ENCODE peak calls at places on chromosomes 5 and 9, in six cellular contexts. One of them, this sample, is unnamed.

GRCh38 chr5:123718238-123718637 is 206.3 kb downstream of the CSNK1G3 start:
- DNase-seq in iris pigment epithelial cell: no peak
- DNase-seq in M059J: peak; percentile 14
- DNase-seq in NCI-H1694 treated with DMSO at 0.1 percent for 48 hours: no peak
- DNase-seq in cardiac muscle cell: peak; percentile 58
- DNase-seq in omental fat pad: no peak
- DNase-seq in this sample: no peak

GRCh38 chr5:26641492-26641891 is 396.9 kb downstream of the CDH9 start:
- DNase-seq in iris pigment epithelial cell: no peak
- DNase-seq in M059J: no peak
- DNase-seq in NCI-H1694 treated with DMSO at 0.1 percent for 48 hours: no peak
- DNase-seq in cardiac muscle cell: no peak
- DNase-seq in omental fat pad: no peak
- DNase-seq in this sample: no peak

GRCh38 chr9:7656648-7657047 is 142.9 kb downstream of the DMAC1 start:
- DNase-seq in iris pigment epithelial cell: no peak
- DNase-seq in M059J: peak; percentile 2
- DNase-seq in NCI-H1694 treated with DMSO at 0.1 percent for 48 hours: no peak
- DNase-seq in cardiac muscle cell: peak; percentile 36
- DNase-seq in omental fat pad: no peak
- DNase-seq in this sample: no peak

GRCh38 chr5:133610489-133611356 is 1.6 kb downstream of the FSTL4 start:
- DNase-seq in iris pigment epithelial cell: peak; percentile 38
- DNase-seq in M059J: peak; percentile 60
- DNase-seq in NCI-H1694 treated with DMSO at 0.1 percent for 48 hours: peak; percentile 2
- DNase-seq in cardiac muscle cell: peak; percentile 50
- DNase-seq in omental fat pad: no peak
- DNase-seq in this sample: peak; percentile 32

GRCh38 chr5:125041798-125042197 is 295.4 kb upstream of the ZNF608 start:
- DNase-seq in iris pigment epithelial cell: no peak
- DNase-seq in M059J: no peak
- DNase-seq in NCI-H1694 treated with DMSO at 0.1 percent for 48 hours: no peak
- DNase-seq in cardiac muscle cell: no peak
- DNase-seq in omental fat pad: no peak
- DNase-seq in this sample: no peak

GRCh38 chr9:5553211-5553610 is 42.9 kb downstream of the PDCD1LG2 start:
- DNase-seq in iris pigment epithelial cell: peak; percentile 85
- DNase-seq in M059J: peak; percentile 68
- DNase-seq in NCI-H1694 treated with DMSO at 0.1 percent for 48 hours: no peak
- DNase-seq in cardiac muscle cell: peak; percentile 82
- DNase-seq in omental fat pad: no peak
- DNase-seq in this sample: no peak

GRCh38 chr9:76109953-76110352 is 219.5 kb downstream of the PCSK5 start:
- DNase-seq in iris pigment epithelial cell: peak; percentile 33
- DNase-seq in M059J: peak; percentile 9
- DNase-seq in NCI-H1694 treated with DMSO at 0.1 percent for 48 hours: no peak
- DNase-seq in cardiac muscle cell: no peak
- DNase-seq in omental fat pad: no peak
- DNase-seq in this sample: no peak

GRCh38 chr9:88396836-88397577 is 8.8 kb downstream of the SPIN1 start:
- DNase-seq in iris pigment epithelial cell: peak; percentile 39
- DNase-seq in M059J: peak; percentile 79
- DNase-seq in NCI-H1694 treated with DMSO at 0.1 percent for 48 hours: no peak
- DNase-seq in cardiac muscle cell: peak; percentile 61
- DNase-seq in omental fat pad: no peak
- DNase-seq in this sample: no peak

GRCh38 chr9:110123364-110124095 is 84.4 kb downstream of the C9orf152 start:
- DNase-seq in iris pigment epithelial cell: peak; percentile 67
- DNase-seq in M059J: peak; percentile 58
- DNase-seq in NCI-H1694 treated with DMSO at 0.1 percent for 48 hours: no peak
- DNase-seq in cardiac muscle cell: no peak
- DNase-seq in omental fat pad: no peak
- DNase-seq in this sample: peak; percentile 12

GRCh38 chr5:9835121-9835770 is 205.1 kb upstream of the TAS2R1 start:
- DNase-seq in iris pigment epithelial cell: no peak
- DNase-seq in M059J: peak; percentile 23
- DNase-seq in NCI-H1694 treated with DMSO at 0.1 percent for 48 hours: no peak
- DNase-seq in cardiac muscle cell: no peak
- DNase-seq in omental fat pad: no peak
- DNase-seq in this sample: no peak

GRCh38 chr9:135811796-135812195 is 95.5 kb downstream of the CAMSAP1 start:
- DNase-seq in iris pigment epithelial cell: no peak
- DNase-seq in M059J: no peak
- DNase-seq in NCI-H1694 treated with DMSO at 0.1 percent for 48 hours: peak; percentile 93
- DNase-seq in cardiac muscle cell: peak; percentile 9
- DNase-seq in omental fat pad: no peak
- DNase-seq in this sample: no peak

GRCh38 chr9:117747571-117747970 is 43.4 kb downstream of the TLR4 start:
- DNase-seq in iris pigment epithelial cell: no peak
- DNase-seq in M059J: no peak
- DNase-seq in NCI-H1694 treated with DMSO at 0.1 percent for 48 hours: no peak
- DNase-seq in cardiac muscle cell: no peak
- DNase-seq in omental fat pad: no peak
- DNase-seq in this sample: no peak

GRCh38 chr5:135843571-135844337 is 9.3 kb downstream of the SLC25A48 start:
- DNase-seq in iris pigment epithelial cell: no peak
- DNase-seq in M059J: no peak
- DNase-seq in NCI-H1694 treated with DMSO at 0.1 percent for 48 hours: no peak
- DNase-seq in cardiac muscle cell: no peak
- DNase-seq in omental fat pad: no peak
- DNase-seq in this sample: no peak

GRCh38 chr9:129320575-129321311 is 142.7 kb upstream of the IER5L start:
- DNase-seq in iris pigment epithelial cell: peak; percentile 89
- DNase-seq in M059J: peak; percentile 77
- DNase-seq in NCI-H1694 treated with DMSO at 0.1 percent for 48 hours: peak; percentile 89
- DNase-seq in cardiac muscle cell: peak; percentile 92
- DNase-seq in omental fat pad: peak; percentile 22
- DNase-seq in this sample: no peak

GRCh38 chr5:93883459-93883858 is 142.1 kb upstream of the POU5F2 start:
- DNase-seq in iris pigment epithelial cell: no peak
- DNase-seq in M059J: no peak
- DNase-seq in NCI-H1694 treated with DMSO at 0.1 percent for 48 hours: no peak
- DNase-seq in cardiac muscle cell: no peak
- DNase-seq in omental fat pad: no peak
- DNase-seq in this sample: no peak

GRCh38 chr9:3794005-3794404 is 268.2 kb upstream of the RFX3 start:
- DNase-seq in iris pigment epithelial cell: peak; percentile 45
- DNase-seq in M059J: peak; percentile 55
- DNase-seq in NCI-H1694 treated with DMSO at 0.1 percent for 48 hours: no peak
- DNase-seq in cardiac muscle cell: peak; percentile 54
- DNase-seq in omental fat pad: no peak
- DNase-seq in this sample: no peak

GRCh38 chr5:103177543-103177942 is 57.4 kb downstream of the PPIP5K2 start:
- DNase-seq in iris pigment epithelial cell: peak; percentile 5
- DNase-seq in M059J: no peak
- DNase-seq in NCI-H1694 treated with DMSO at 0.1 percent for 48 hours: no peak
- DNase-seq in cardiac muscle cell: no peak
- DNase-seq in omental fat pad: no peak
- DNase-seq in this sample: no peak

GRCh38 chr9:385818-386398 is 171.2 kb downstream of the DOCK8 start:
- DNase-seq in iris pigment epithelial cell: peak; percentile 61
- DNase-seq in M059J: peak; percentile 73
- DNase-seq in NCI-H1694 treated with DMSO at 0.1 percent for 48 hours: peak; percentile 81
- DNase-seq in cardiac muscle cell: peak; percentile 85
- DNase-seq in omental fat pad: no peak
- DNase-seq in this sample: peak; percentile 71

GRCh38 chr5:173789031-173789920 is 98.9 kb upstream of the CPEB4 start:
- DNase-seq in iris pigment epithelial cell: peak; percentile 76
- DNase-seq in M059J: peak; percentile 94
- DNase-seq in NCI-H1694 treated with DMSO at 0.1 percent for 48 hours: no peak
- DNase-seq in cardiac muscle cell: peak; percentile 73
- DNase-seq in omental fat pad: peak; percentile 24
- DNase-seq in this sample: no peak

GRCh38 chr9:4548796-4549725 is 58.8 kb downstream of the SLC1A1 start:
- DNase-seq in iris pigment epithelial cell: no peak
- DNase-seq in M059J: peak; percentile 28
- DNase-seq in NCI-H1694 treated with DMSO at 0.1 percent for 48 hours: no peak
- DNase-seq in cardiac muscle cell: peak; percentile 10
- DNase-seq in omental fat pad: no peak
- DNase-seq in this sample: no peak

GRCh38 chr9:125982798-125983406 is 235.7 kb downstream of the PBX3 start:
- DNase-seq in iris pigment epithelial cell: no peak
- DNase-seq in M059J: no peak
- DNase-seq in NCI-H1694 treated with DMSO at 0.1 percent for 48 hours: no peak
- DNase-seq in cardiac muscle cell: no peak
- DNase-seq in omental fat pad: no peak
- DNase-seq in this sample: no peak

GRCh38 chr5:151648988-151649387 is 37.7 kb downstream of the SPARC start:
- DNase-seq in iris pigment epithelial cell: no peak
- DNase-seq in M059J: no peak
- DNase-seq in NCI-H1694 treated with DMSO at 0.1 percent for 48 hours: no peak
- DNase-seq in cardiac muscle cell: no peak
- DNase-seq in omental fat pad: no peak
- DNase-seq in this sample: no peak

GRCh38 chr5:124742983-124743533 is 3.4 kb downstream of the ZNF608 start:
- DNase-seq in iris pigment epithelial cell: peak; percentile 90
- DNase-seq in M059J: peak; percentile 93
- DNase-seq in NCI-H1694 treated with DMSO at 0.1 percent for 48 hours: no peak
- DNase-seq in cardiac muscle cell: peak; percentile 85
- DNase-seq in omental fat pad: no peak
- DNase-seq in this sample: no peak

GRCh38 chr9:87007711-87008360 is 60.5 kb upstream of the GAS1 start:
- DNase-seq in iris pigment epithelial cell: no peak
- DNase-seq in M059J: no peak
- DNase-seq in NCI-H1694 treated with DMSO at 0.1 percent for 48 hours: no peak
- DNase-seq in cardiac muscle cell: peak; percentile 27
- DNase-seq in omental fat pad: no peak
- DNase-seq in this sample: no peak

GRCh38 chr5:39270172-39270848 is 50.9 kb upstream of the FYB1 start:
- DNase-seq in iris pigment epithelial cell: no peak
- DNase-seq in M059J: no peak
- DNase-seq in NCI-H1694 treated with DMSO at 0.1 percent for 48 hours: no peak
- DNase-seq in cardiac muscle cell: no peak
- DNase-seq in omental fat pad: no peak
- DNase-seq in this sample: peak; percentile 37

This sample was measured in erythroblast.